ENCODE peak calls at places on chromosome 6, in nine cellular contexts. F is cerebellar cortex; L is C1 segment of cervical spinal cord; G is hypothalamus; K is astrocyte; H is AG09319; R is sciatic nerve; V is activated naive CD8-positive, alpha-beta T cell treated with anti-CD3 and anti-CD28 coated beads, Interleukin-2, amount 50 U/mL, for 24 hours; Z is tibial artery. S is an unnamed sample.
A peak's percentile ranks its signal among the peaks of the same experiment; 100 is the strongest.

GRCh38 chr6:14983599-14984296 is 262.1 kb upstream of the JARID2 start:
- DNase-seq in H (no peak), G (no peak), R (no peak), V (no peak), F (no peak), Z (no peak), K (no peak), L (no peak), S (no peak)

GRCh38 chr6:128121610-128122009 is 220.8 kb upstream of the THEMIS start:
- DNase-seq in G (no peak), K (no peak), R (no peak), Z (no peak), H (no peak), F (no peak), L (no peak), V (no peak), S (no peak)

GRCh38 chr6:47057830-47058540 is 15.9 kb upstream of the ADGRF1 start:
- DNase-seq in F (no peak), L (no peak), R (no peak), K (peak; percentile 92), Z (no peak), V (no peak), H (no peak), G (no peak), S (no peak)

GRCh38 chr6:134168580-134169223 is 116.3 kb upstream of the SLC2A12 start:
- DNase-seq in V (no peak), H (no peak), Z (no peak), L (no peak), F (no peak), G (no peak), K (no peak), R (no peak), S (no peak)

GRCh38 chr6:3261921-3262320 is 3.2 kb downstream of the PSMG4 start:
- DNase-seq in K (no peak), G (no peak), Z (no peak), V (no peak), F (no peak), R (no peak), H (no peak), L (no peak), S (no peak)

GRCh38 chr6:114339706-114340105 is 3.1 kb downstream of the HS3ST5 start:
- DNase-seq in V (no peak), R (no peak), K (peak; percentile 34), G (no peak), F (no peak), L (no peak), H (no peak), Z (no peak), S (no peak)

GRCh38 chr6:125832396-125832795 is 41.6 kb downstream of the NCOA7 start:
- DNase-seq in K (no peak), Z (no peak), H (no peak), F (no peak), G (no peak), R (no peak), V (no peak), L (no peak), S (no peak)

GRCh38 chr6:112831022-112831421 is 483.9 kb downstream of the RFPL4B start:
- DNase-seq in K (peak; percentile 25), G (no peak), V (no peak), L (no peak), F (no peak), Z (no peak), R (no peak), H (no peak), S (no peak)

GRCh38 chr6:27662770-27663169 is 189.9 kb upstream of the ZNF184 start:
- DNase-seq in H (no peak), L (no peak), Z (no peak), G (no peak), R (no peak), K (no peak), V (no peak), F (no peak), S (no peak)

GRCh38 chr6:157600807-157601206 is 219.8 kb downstream of the ZDHHC14 start:
- DNase-seq in Z (no peak), H (no peak), K (no peak), R (no peak), V (no peak), L (no peak), F (no peak), G (no peak), S (no peak)

GRCh38 chr6:159790947-159791598 is 806 bp downstream of the MRPL18 start:
- DNase-seq in H (no peak), Z (peak; percentile 21), R (peak; percentile 65), K (no peak), G (no peak), L (no peak), F (no peak), V (no peak), S (no peak)

GRCh38 chr6:78844899-78845298 is 22.5 kb upstream of the IRAK1BP1 start:
- DNase-seq in H (no peak), V (no peak), K (no peak), L (no peak), G (no peak), R (no peak), F (no peak), Z (no peak), S (no peak)

GRCh38 chr6:4931530-4932505 is 72.0 kb downstream of the RPP40 start:
- DNase-seq in R (no peak), H (no peak), L (no peak), F (no peak), V (no peak), G (no peak), Z (no peak), K (no peak), S (no peak)

GRCh38 chr6:131381052-131381451 is 192.0 kb upstream of the ARG1 start:
- DNase-seq in V (no peak), G (no peak), Z (no peak), R (no peak), F (no peak), H (no peak), L (no peak), K (no peak), S (no peak)

GRCh38 chr6:136201735-136202134 is 48.4 kb downstream of the MTFR2 start:
- DNase-seq in V (no peak), H (no peak), K (no peak), Z (no peak), F (no peak), L (no peak), G (no peak), R (no peak), S (no peak)

GRCh38 chr6:149065658-149066556 is 251.6 kb upstream of the TAB2 start:
- DNase-seq in G (no peak), L (no peak), K (no peak), H (no peak), V (no peak), F (no peak), R (no peak), Z (no peak), S (peak; percentile 57)

GRCh38 chr6:23637296-23637695 is 488.7 kb upstream of the NRSN1 start:
- DNase-seq in H (no peak), G (no peak), L (no peak), V (no peak), K (no peak), Z (no peak), R (no peak), F (no peak), S (peak; percentile 42)

GRCh38 chr6:152099816-152100618 is 292.5 kb downstream of the ESR1 start:
- DNase-seq in Z (peak; percentile 47), K (no peak), R (no peak), H (no peak), L (no peak), V (no peak), F (no peak), G (no peak), S (no peak)